ENCODE peak calls at places on chromosome 18, in ten cellular contexts. N, M, O, Y, C, F, Z, E, S and K are unnamed samples.

GRCh38 chr18:40672590-40672989 is 1282.4 kb upstream of the PIK3C3 start:
- DNase-seq in M (no peak), F (no peak), N (no peak), S (no peak), Y (no peak), E (no peak), C (no peak), O (no peak), Z (no peak), K (no peak)

GRCh38 chr18:34385306-34385705 is 160.6 kb upstream of the NOL4 start:
- DNase-seq in O (no peak), C (no peak), M (no peak), Y (no peak), N (no peak), Z (no peak), S (no peak), F (no peak), E (no peak), K (no peak)

GRCh38 chr18:12309683-12310198 is 1.7 kb downstream of the TUBB6 start:
- DNase-seq in Z (no peak), Y (no peak), M (no peak), S (no peak), F (no peak), E (no peak), O (no peak), N (no peak), C (no peak), K (no peak)

GRCh38 chr18:47968006-47968676 is 37.7 kb upstream of the SMAD2 start:
- DNase-seq in C (no peak), N (no peak), M (no peak), S (peak; percentile 88), Z (no peak), Y (no peak), F (no peak), O (no peak), E (no peak), K (no peak)

GRCh38 chr18:27839141-27839540 is 337.8 kb downstream of the CDH2 start:
- DNase-seq in C (peak; percentile 27), N (peak; percentile 18), Y (peak; percentile 96), O (no peak), F (no peak), S (peak; percentile 81), Z (no peak), E (no peak), M (no peak), K (no peak)

GRCh38 chr18:56298935-56299334 is 339.5 kb downstream of the TXNL1 start:
- DNase-seq in N (peak; percentile 18), E (no peak), Z (no peak), M (no peak), C (peak; percentile 69), F (no peak), S (peak; percentile 80), Y (peak; percentile 96), O (no peak), K (no peak)

GRCh38 chr18:79274823-79275222 is 120.9 kb upstream of the NFATC1 start:
- DNase-seq in F (no peak), Z (no peak), E (no peak), S (no peak), M (no peak), O (no peak), Y (no peak), N (no peak), C (no peak), K (no peak)

GRCh38 chr18:28735731-28736130 is 558.8 kb upstream of the CDH2 start:
- DNase-seq in E (no peak), M (no peak), S (peak; percentile 53), C (peak; percentile 74), O (no peak), N (peak; percentile 20), Y (peak; percentile 82), Z (no peak), F (no peak), K (no peak)

GRCh38 chr18:13577091-13577697 is 149.2 kb downstream of the FAM210A start:
- DNase-seq in N (peak; percentile 84), Z (peak; percentile 67), F (no peak), S (no peak), C (no peak), M (no peak), Y (peak; percentile 22), E (peak; percentile 33), O (no peak), K (peak; percentile 66)

GRCh38 chr18:3584266-3584665 is 134.3 kb downstream of the TGIF1 start:
- DNase-seq in N (no peak), F (no peak), C (no peak), Z (no peak), O (no peak), E (no peak), S (no peak), M (no peak), Y (no peak), K (no peak)

GRCh38 chr18:10927290-10927979 is 221.9 kb downstream of the PIEZO2 start:
- DNase-seq in N (peak; percentile 60), M (no peak), C (peak; percentile 31), S (no peak), Z (no peak), F (no peak), E (no peak), O (no peak), Y (no peak), K (no peak)

GRCh38 chr18:70036771-70037452 is 89.2 kb upstream of the CD226 start:
- DNase-seq in F (no peak), O (no peak), S (no peak), C (no peak), Z (no peak), M (no peak), Y (no peak), E (no peak), N (no peak), K (peak; percentile 19)

GRCh38 chr18:34802938-34803337 is 92.8 kb downstream of the DTNA start:
- DNase-seq in C (no peak), E (no peak), M (no peak), Z (no peak), S (no peak), O (no peak), N (peak; percentile 20), F (no peak), Y (no peak), K (no peak)

GRCh38 chr18:48939368-48940097 is 11.2 kb downstream of the SMAD7 start:
- DNase-seq in S (no peak), O (peak; percentile 89), E (no peak), N (no peak), C (no peak), Y (no peak), M (no peak), F (no peak), Z (no peak), K (no peak)

GRCh38 chr18:27704721-27705361 is 472.1 kb downstream of the CDH2 start:
- DNase-seq in S (no peak), O (no peak), E (no peak), C (no peak), Y (no peak), Z (no peak), N (no peak), M (no peak), F (no peak), K (no peak)

GRCh38 chr18:32086866-32087265 is 4.8 kb upstream of the RNF138 start:
- DNase-seq in M (no peak), F (no peak), O (no peak), Y (peak; percentile 54), E (no peak), C (no peak), Z (no peak), S (no peak), N (peak; percentile 9), K (no peak)